ENCODE peak calls at places on chromosomes 12 and 14, in four cellular contexts. O is tibial artery; A is PC-3; R is CD8-positive, alpha-beta T cell. B is an unnamed sample.

GRCh38 chr12:76346798-76347420 is 1.3 kb downstream of the BBS10 start:
- DNase-seq in O (no peak), A (peak; percentile 70), R (no peak), B (peak; percentile 60)

GRCh38 chr12:88529531-88530488 is 50.5 kb downstream of the KITLG start:
- DNase-seq in O (no peak), A (no peak), R (no peak), B (no peak)

GRCh38 chr12:116690016-116690709 is 47.7 kb downstream of the SPRING1 start:
- DNase-seq in O (no peak), A (no peak), R (no peak), B (no peak)

GRCh38 chr12:2376855-2377657 is 324.3 kb downstream of the CACNA1C start:
- DNase-seq in O (peak; percentile 49), A (no peak), R (no peak), B (no peak)

GRCh38 chr12:108302471-108303311 is 36.4 kb downstream of the CMKLR1 start:
- DNase-seq in O (peak; percentile 95), A (peak; percentile 51), R (no peak), B (no peak)

GRCh38 chr14:69133206-69134125 is 19.5 kb downstream of the DCAF5 start:
- DNase-seq in O (no peak), A (peak; percentile 54), R (no peak), B (peak; percentile 11)

GRCh38 chr12:124694250-124694649 is 126.8 kb upstream of the NCOR2 start:
- DNase-seq in O (no peak), A (no peak), R (no peak), B (no peak)

GRCh38 chr12:30457621-30458289 is 237.9 kb downstream of the IPO8 start:
- DNase-seq in O (no peak), A (peak; percentile 88), R (no peak), B (no peak)

GRCh38 chr12:104316936-104317335 is 13.4 kb downstream of the EID3 start:
- DNase-seq in O (no peak), A (no peak), R (no peak), B (no peak)

GRCh38 chr12:20268121-20268732 is 100.1 kb upstream of the PDE3A start:
- DNase-seq in O (no peak), A (peak; percentile 41), R (no peak), B (no peak)

GRCh38 chr14:92973265-92973797 is 50.4 kb downstream of the CHGA start:
- DNase-seq in O (peak; percentile 89), A (peak; percentile 73), R (peak; percentile 19), B (peak; percentile 58)

GRCh38 chr14:74551903-74552371 is 58.4 kb downstream of the ISCA2 start:
- DNase-seq in O (peak; percentile 82), A (no peak), R (no peak), B (no peak)

GRCh38 chr12:117761528-117762100 is 207.2 kb downstream of the KSR2 start:
- DNase-seq in O (no peak), A (no peak), R (no peak), B (no peak)

GRCh38 chr12:75550906-75551305 is 39.5 kb upstream of the KRR1 start:
- DNase-seq in O (no peak), A (no peak), R (no peak), B (no peak)

GRCh38 chr14:105492966-105493871 is 2.2 kb downstream of the TEDC1 start:
- DNase-seq in O (peak; percentile 66), A (no peak), R (no peak), B (no peak)

GRCh38 chr14:105495101-105495989 is 4.3 kb downstream of the TEDC1 start:
- DNase-seq in O (peak; percentile 69), A (no peak), R (no peak), B (no peak)

GRCh38 chr14:105492051-105492965 is 1.3 kb downstream of the TEDC1 start:
- DNase-seq in O (peak; percentile 74), A (no peak), R (no peak), B (no peak)

GRCh38 chr14:105494606-105494929 is 3.5 kb downstream of the TEDC1 start:
- DNase-seq in O (no peak), A (no peak), R (no peak), B (no peak)

DNA sequence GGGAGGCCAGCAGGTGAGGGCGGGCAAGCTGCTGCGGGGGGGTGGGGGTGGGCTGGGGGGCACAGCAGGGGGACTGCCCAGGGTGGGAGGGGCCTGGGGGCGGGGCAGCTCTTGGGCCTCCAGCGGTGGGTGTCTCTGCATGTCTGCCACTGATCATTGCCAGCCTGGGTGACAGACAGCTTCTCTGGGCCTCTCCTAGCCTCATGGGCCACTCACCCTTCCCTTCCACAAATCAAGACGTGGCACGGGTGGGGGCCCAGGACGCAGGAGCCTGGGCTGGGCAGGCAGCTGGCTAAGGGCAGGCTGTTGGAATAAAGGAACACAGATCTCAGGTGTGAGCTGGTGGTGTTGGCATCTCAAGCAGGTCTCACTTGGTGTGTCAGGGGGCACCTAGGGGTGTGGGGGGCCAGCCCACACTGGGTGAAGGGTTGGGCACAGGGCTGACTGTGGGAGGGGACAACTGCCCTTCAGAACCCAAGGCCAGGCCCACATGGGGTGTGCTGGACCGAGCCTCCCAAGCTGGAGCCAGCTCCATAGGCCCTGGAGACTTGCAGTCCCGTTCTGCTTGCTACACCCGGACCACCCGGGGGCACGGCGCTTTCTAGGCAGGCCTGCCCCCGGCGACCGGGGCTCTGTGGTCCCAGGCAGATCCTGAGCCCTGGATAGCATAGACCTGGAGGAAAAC is 3.0 kb downstream of the TEDC1 start:
- DNase-seq in O (peak; percentile 71), A (no peak), R (no peak), B (no peak)
- H3K9me3 ChIP-seq in O (no peaks in the 10 kb centered on the region), A (no peaks in the 10 kb centered on the region), R (no peaks in the 10 kb centered on the region), B (no peaks in the 10 kb centered on the region)

GRCh38 chr12:132886529-132887477 is 602 bp downstream of the CHFR start:
- DNase-seq in O (peak; percentile 67), A (no peak), R (peak; percentile 12), B (peak; percentile 11)
- H3K27ac ChIP-seq in O (peak overlapping the region; percentile 94), A (no peak overlapping the region), R (peak overlapping the region; percentile 57), B (no peak overlapping the region)

DNA sequence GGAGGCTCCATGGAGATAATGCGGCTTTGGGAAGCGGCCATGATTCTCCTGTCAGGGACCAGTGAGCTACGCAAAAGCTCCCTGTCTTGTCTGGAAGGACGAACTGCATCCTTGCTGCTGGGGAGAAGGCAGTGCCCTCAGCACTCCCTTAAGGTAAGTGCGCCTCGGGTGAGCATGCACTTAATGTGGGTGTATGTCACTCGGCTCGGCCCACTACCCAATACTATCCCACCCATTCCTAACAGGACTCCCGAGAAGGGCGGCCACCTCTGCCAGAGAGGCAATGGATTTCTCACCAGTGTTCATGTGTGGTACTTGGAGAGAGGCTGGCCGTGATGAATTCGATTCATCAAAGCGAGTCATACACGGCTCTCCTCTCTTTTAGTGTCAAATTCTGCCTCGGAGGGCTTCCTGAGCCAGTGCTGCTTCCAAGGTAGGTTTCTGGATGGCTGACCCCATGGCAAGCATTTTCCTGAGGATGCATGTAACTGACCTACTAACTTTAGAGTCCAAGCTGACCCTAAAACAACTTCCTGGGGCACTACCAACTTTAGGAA is 151.7 kb upstream of the RTL1 start:
- DNase-seq in O (no peak), A (peak; percentile 62), R (no peak), B (no peak)
- H3K9me3 ChIP-seq in O (no peaks in the 10 kb centered on the region), A (peaks cover 5% of the 10 kb centered on the region), R (no peaks in the 10 kb centered on the region), B (no peaks in the 10 kb centered on the region)

GRCh38 chr12:89707623-89707991 is 1.0 kb downstream of the ATP2B1 start:
- DNase-seq in O (peak; percentile 63), A (no peak), R (peak; percentile 18), B (peak; percentile 40)
- H3K27ac ChIP-seq in O (peak overlapping the region; percentile 93), A (peak overlapping the region; percentile 87), R (peak overlapping the region; percentile 96), B (peak overlapping the region; percentile 87)

GRCh38 chr12:133156125-133156690 is 25.1 kb upstream of the ZNF268 start:
- DNase-seq in O (no peak), A (no peak), R (no peak), B (no peak)
- H3K9me3 ChIP-seq in O (peaks cover 100% of the 10 kb centered on the region), A (peaks cover 69% of the 10 kb centered on the region), R (peaks cover 61% of the 10 kb centered on the region), B (peaks cover 26% of the 10 kb centered on the region)